ENCODE peak calls at places on chromosomes 4 and X, in seven cellular contexts. F, L, V, Q, N, K and H are unnamed samples. For H3K4me1, the result is how much of the 10 kb centered on the place peaks cover.

GRCh38 chrX:76454456-76454927 is 27.0 kb downstream of the MAGEE1 start:
- DNase-seq in F (no peak), L (no peak), V (no peak), Q (peak), N (peak), K (no peak), H (no peak)

GRCh38 chr4:113697429-113697828 is 64.1 kb downstream of the CAMK2D start:
- DNase-seq in F (no peak), L (no peak), V (no peak), Q (no peak), N (no peak), K (no peak), H (no peak)

GRCh38 chrX:114127005-114127404 is 456.9 kb upstream of the HTR2C start:
- DNase-seq in F (no peak), L (no peak), V (no peak), Q (no peak), N (no peak), K (no peak), H (no peak)

GRCh38 chrX:84047339-84047738 is 140.7 kb downstream of the RPS6KA6 start:
- DNase-seq in F (no peak), L (no peak), V (no peak), Q (peak), N (no peak), K (no peak), H (no peak)

GRCh38 chr4:70559924-70560323 is 32.1 kb upstream of the AMBN start:
- DNase-seq in F (no peak), L (no peak), V (no peak), Q (no peak), N (no peak), K (no peak), H (no peak)

GRCh38 chrX:642436-643210 is 12.0 kb downstream of the SHOX start:
- DNase-seq in F (no peak), L (no peak), V (no peak), Q (no peak), N (no peak), K (no peak), H (no peak)

GRCh38 chrX:63281465-63281864 is 69.7 kb downstream of the SPIN4 start:
- DNase-seq in F (no peak), L (no peak), V (no peak), Q (no peak), N (no peak), K (no peak), H (no peak)

GRCh38 chr4:13483142-13484044 is 747 bp downstream of the RAB28 start:
- DNase-seq in F (peak), L (no peak), V (peak), Q (peak), N (peak), K (peak), H (no peak)

GRCh38 chr4:88659061-88659889 is 38.4 kb downstream of the NAP1L5 start:
- DNase-seq in F (peak), L (no peak), V (peak), Q (peak), N (peak), K (peak), H (no peak)

GRCh38 chr4:169399976-169400767 is 129.4 kb upstream of the SH3RF1 start:
- DNase-seq in F (no peak), L (no peak), V (no peak), Q (no peak), N (peak), K (no peak), H (no peak)

GRCh38 chr4:186900232-186900900 is 176.7 kb upstream of the FAT1 start:
- DNase-seq in F (no peak), L (no peak), V (no peak), Q (no peak), N (peak), K (no peak), H (no peak)

GRCh38 chr4:23135792-23136645 is 443.3 kb downstream of the GBA3 start:
- DNase-seq in F (no peak), L (no peak), V (no peak), Q (peak), N (peak), K (no peak), H (no peak)

GRCh38 chr4:114271031-114271430 is 291.6 kb upstream of the ARSJ start:
- DNase-seq in F (no peak), L (no peak), V (no peak), Q (no peak), N (no peak), K (no peak), H (no peak)

GRCh38 chrX:102155806-102156179 is at the start of gene BEX5:
- DNase-seq in F (peak), L (peak), V (peak), Q (peak), N (no peak), K (peak), H (peak)

GRCh38 chr4:110270492-110271197 is 72.2 kb upstream of the ELOVL6 start:
- DNase-seq in F (no peak), L (no peak), V (no peak), Q (peak), N (peak), K (no peak), H (no peak)

GRCh38 chr4:101791189-101791572 is 651 bp downstream of the BANK1 start:
- DNase-seq in F (no peak), L (no peak), V (no peak), Q (no peak), N (no peak), K (no peak), H (peak)

GRCh38 chrX:37509349-37509748 is 62.1 kb upstream of the LANCL3 start:
- DNase-seq in F (no peak), L (no peak), V (no peak), Q (peak), N (peak), K (no peak), H (no peak)

GRCh38 chrX:55312655-55313054 is 47.9 kb upstream of the PAGE3 start:
- DNase-seq in F (no peak), L (no peak), V (no peak), Q (no peak), N (peak), K (no peak), H (no peak)

GRCh38 chrX:20362268-20363002 is 95.7 kb upstream of the RPS6KA3 start:
- DNase-seq in F (no peak), L (no peak), V (no peak), Q (peak), N (no peak), K (peak), H (no peak)

GRCh38 chr4:55884093-55884850 is 30.8 kb downstream of the EXOC1 start:
- DNase-seq in F (no peak), L (no peak), V (no peak), Q (peak), N (no peak), K (no peak), H (no peak)

GRCh38 chr4:81260443-81261102 is 45.6 kb upstream of the PRKG2 start:
- DNase-seq in F (no peak), L (no peak), V (no peak), Q (peak), N (peak), K (no peak), H (no peak)

GRCh38 chrX:39869846-39870601 is 227.7 kb downstream of the BCOR start:
- DNase-seq in F (no peak), L (no peak), V (no peak), Q (no peak), N (peak), K (no peak), H (peak)

GRCh38 chr4:13294961-13295605 is 189.1 kb downstream of the RAB28 start:
- DNase-seq in F (no peak), L (no peak), V (no peak), Q (no peak), N (peak), K (no peak), H (no peak)

GRCh38 chr4:131441004-131441688 is 1707.9 kb upstream of the PCDH10 start:
- DNase-seq in F (no peak), L (no peak), V (no peak), Q (no peak), N (no peak), K (no peak), H (no peak)

GRCh38 chr4:3868841-3869572 is 102.8 kb downstream of the ADRA2C start:
- DNase-seq in F (no peak), L (peak), V (no peak), Q (no peak), N (no peak), K (no peak), H (no peak)

GRCh38 chr4:114151-114550 is 10.2 kb upstream of the ZNF718 start:
- DNase-seq in F (no peak), L (no peak), V (no peak), Q (no peak), N (peak), K (no peak), H (no peak)

GRCh38 chr4:185771696-185772390 is 40.2 kb downstream of the SORBS2 start:
- DNase-seq in F (no peak), L (no peak), V (no peak), Q (no peak), N (no peak), K (no peak), H (no peak)

GRCh38 chr4:139958738-139959096 is 195.3 kb downstream of the MAML3 start:
- DNase-seq in F (no peak), L (no peak), V (no peak), Q (no peak), N (no peak), K (no peak), H (no peak)

GRCh38 chr4:103754844-103755243 is 35.1 kb upstream of the TACR3 start:
- DNase-seq in F (no peak), L (no peak), V (no peak), Q (peak), N (peak), K (peak), H (no peak)

GRCh38 chr4:14837860-14838259 is 164.4 kb upstream of the CPEB2 start:
- DNase-seq in F (no peak), L (no peak), V (no peak), Q (peak), N (no peak), K (no peak), H (no peak)

GRCh38 chr4:87848622-87849351 is 16.0 kb downstream of the MEPE start:
- DNase-seq in F (peak), L (no peak), V (peak), Q (peak), N (peak), K (peak), H (no peak)

GRCh38 chrX:65575024-65575423 is 40.4 kb upstream of the LAS1L start:
- DNase-seq in F (no peak), L (no peak), V (no peak), Q (no peak), N (peak), K (no peak), H (no peak)

GRCh38 chr4:55132775-55133174 is 7.4 kb upstream of the KDR start:
- DNase-seq in F (no peak), L (no peak), V (no peak), Q (peak), N (no peak), K (no peak), H (no peak)

GRCh38 chr4:76153356-76153755 is 5.2 kb upstream of the NUP54 start:
- DNase-seq in F (no peak), L (no peak), V (no peak), Q (no peak), N (no peak), K (no peak), H (no peak)

GRCh38 chr4:5211274-5211852 is 160.1 kb downstream of the STK32B start:
- DNase-seq in F (no peak), L (no peak), V (no peak), Q (no peak), N (no peak), K (no peak), H (no peak)

DNA sequence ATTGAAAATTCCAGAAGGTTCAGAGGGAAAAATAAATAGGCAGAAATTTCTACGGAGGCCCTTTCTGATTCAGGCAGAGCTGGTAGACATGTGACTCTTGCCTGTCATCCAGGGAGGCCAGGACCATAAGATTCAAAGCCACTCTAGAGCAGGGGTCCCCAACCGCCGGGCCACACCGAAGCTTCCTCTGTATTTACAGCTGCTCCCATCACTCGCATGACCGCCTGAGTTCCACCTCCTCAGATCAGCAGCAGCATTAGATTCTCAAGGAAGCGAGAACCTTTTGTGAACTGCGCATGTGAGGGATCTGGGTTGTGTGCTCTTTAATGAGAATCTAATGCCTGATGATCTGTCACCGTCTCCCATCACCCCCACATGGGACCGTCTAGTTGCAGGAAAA is 72.2 kb downstream of the RWDD4 start:
- DNase-seq in F (no peak), L (no peak), V (no peak), Q (no peak), N (no peak), K (no peak), H (no peak)
- H3K4me1 ChIP-seq in F (under half), L (under half), V (under half), Q (under half), N (under half), K (under half), H (under half)

GRCh38 chr4:16116493-16116990 is 32.7 kb upstream of the PROM1 start:
- DNase-seq in F (no peak), L (no peak), V (no peak), Q (no peak), N (no peak), K (no peak), H (no peak)
- H3K4me1 ChIP-seq in F (under half), L (under half), V (under half), Q (under half), N (under half), K (under half), H (under half)

DNA sequence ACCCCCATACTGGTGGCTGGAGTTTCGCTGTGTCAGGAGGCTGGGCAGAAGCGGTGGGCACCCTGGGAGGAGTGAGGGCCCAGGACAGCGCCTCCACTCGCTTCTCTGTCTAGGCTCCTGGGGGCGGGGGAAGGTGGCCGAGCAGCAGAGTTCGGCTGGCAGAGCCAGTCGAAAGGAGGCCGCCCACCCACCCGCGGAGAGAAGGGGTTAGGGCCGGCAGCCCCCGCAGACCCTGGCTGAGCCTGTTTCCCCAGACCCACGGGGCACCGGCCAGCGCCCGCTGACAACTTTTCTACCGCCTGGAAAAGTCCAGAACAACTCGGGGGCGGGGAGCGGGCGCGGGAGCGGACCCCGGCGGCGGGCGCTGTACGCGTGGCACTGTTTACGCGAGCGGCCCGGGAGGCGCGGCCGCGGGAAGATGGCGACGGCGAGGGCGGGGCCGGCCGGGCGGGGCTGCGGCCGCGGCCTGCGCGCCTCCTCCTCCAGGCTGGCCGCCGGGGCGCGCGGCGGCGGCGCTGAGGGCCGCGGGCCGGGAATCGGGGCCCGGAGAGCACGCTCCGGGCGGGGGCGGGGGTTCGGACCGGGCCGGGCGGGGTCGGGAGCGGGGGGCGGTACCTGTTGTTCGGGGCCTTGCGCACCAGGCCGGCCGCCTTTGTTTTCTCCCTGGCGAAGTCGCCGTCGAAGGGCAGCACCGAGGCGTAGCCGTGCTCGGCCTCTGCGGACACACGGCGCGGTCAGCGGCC is 628 bp downstream of the MXD4 start:
- DNase-seq in F (peak), L (peak), V (peak), Q (peak), N (peak), K (peak), H (peak)
- H3K4me1 ChIP-seq in F (under half), L (half or more), V (half or more), Q (under half), N (under half), K (under half), H (half or more)

GRCh38 chr4:57078685-57079521 is 31.3 kb downstream of the IGFBP7 start:
- DNase-seq in F (no peak), L (no peak), V (no peak), Q (peak), N (peak), K (peak), H (no peak)
- H3K4me1 ChIP-seq in F (under half), L (under half), V (half or more), Q (under half), N (half or more), K (under half), H (under half)

DNA sequence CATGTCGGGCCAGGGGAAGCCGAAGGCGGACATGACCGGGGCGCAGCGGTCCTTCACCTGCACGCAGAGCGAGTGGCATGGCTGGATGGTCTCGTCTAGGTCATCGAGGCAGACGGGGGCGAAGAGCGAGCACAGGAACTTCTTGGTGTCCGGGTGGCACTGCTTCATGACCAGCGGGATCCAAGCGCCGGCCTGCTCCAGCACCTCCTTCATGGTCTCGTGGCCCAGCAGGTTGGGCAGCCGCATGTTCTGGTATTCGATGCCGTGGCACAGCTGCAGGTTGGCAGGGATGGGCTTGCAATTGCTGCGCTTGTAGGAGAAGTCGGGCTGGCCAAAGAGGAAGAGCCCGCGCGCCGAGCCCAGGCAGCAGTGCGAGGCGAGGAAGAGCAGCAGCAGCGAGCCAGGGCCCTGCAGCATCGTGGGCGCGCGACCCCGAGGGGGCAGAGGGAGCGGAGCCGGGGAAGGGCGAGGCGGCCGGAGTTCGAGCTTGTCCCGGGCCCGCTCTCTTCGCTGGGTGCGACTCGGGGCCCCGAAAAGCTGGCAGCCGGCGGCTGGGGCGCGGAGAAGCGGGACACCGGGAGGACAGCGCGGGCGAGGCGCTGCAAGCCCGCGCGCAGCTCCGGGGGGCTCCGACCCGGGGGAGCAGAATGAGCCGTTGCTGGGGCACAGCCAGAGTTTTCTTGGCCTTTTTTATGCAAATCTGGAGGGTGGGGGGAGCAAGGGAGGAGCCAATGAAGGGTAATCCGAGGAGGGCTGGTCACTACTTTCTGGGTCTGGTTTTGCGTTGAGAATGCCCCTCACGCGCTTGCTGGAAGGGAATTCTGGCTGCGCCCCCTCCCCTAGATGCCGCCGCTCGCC is at the start of gene SFRP2:
- DNase-seq in F (no peak), L (peak), V (no peak), Q (peak), N (no peak), K (no peak), H (peak)
- H3K4me1 ChIP-seq in F (under half), L (under half), V (under half), Q (under half), N (under half), K (under half), H (under half)

GRCh38 chrX:46203115-46203514 is 342.1 kb downstream of the ZNF674 start:
- DNase-seq in F (no peak), L (no peak), V (no peak), Q (no peak), N (no peak), K (no peak), H (no peak)

GRCh38 chrX:46208225-46208854 is 336.9 kb downstream of the ZNF674 start:
- DNase-seq in F (no peak), L (no peak), V (no peak), Q (no peak), N (peak), K (no peak), H (no peak)

GRCh38 chrX:46209037-46209436 is 336.2 kb downstream of the ZNF674 start:
- DNase-seq in F (no peak), L (no peak), V (no peak), Q (no peak), N (no peak), K (no peak), H (no peak)

GRCh38 chrX:46200423-46200822 is 344.8 kb downstream of the ZNF674 start:
- DNase-seq in F (no peak), L (no peak), V (no peak), Q (no peak), N (no peak), K (no peak), H (no peak)

DNA sequence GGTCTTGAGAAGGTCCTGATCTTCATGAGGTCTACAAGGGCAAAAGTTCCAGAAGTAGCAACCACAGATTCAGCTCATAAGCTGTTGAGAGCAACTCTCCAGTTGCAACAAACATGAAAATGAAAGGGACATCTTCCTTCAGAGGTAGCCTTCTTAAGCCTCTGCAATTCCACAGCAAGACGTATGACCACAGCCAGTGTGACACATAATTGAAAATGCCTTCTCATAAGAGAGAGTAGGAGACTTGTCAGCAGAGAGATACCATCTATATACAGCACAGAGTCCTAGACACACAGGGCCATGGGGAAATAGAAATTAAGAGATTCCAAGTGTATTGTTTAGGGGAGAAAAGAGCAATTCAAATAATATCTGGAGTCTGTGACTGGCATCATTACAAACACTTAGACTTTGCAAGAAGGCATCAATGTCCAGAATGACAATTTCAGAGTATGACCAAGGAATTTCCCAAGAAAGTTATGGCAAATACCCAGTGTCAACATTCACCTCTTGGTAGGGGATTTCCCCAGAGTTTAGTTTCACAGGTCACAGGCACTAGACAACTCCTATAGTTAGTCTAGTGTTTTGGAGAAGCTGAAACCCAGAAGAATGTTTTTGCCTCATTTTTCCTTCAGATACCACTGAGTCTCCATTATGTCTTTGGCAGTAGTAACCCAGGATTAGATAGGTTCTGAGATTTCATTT is 340.3 kb downstream of the ZNF674 start:
- DNase-seq in F (no peak), L (no peak), V (no peak), Q (no peak), N (peak), K (no peak), H (no peak)
- H3K4me1 ChIP-seq in F (under half), L (under half), V (under half), Q (under half), N (under half), K (under half), H (under half)

GRCh38 chr4:7887415-7887814 is 52.2 kb downstream of the AFAP1 start:
- DNase-seq in F (no peak), L (no peak), V (no peak), Q (no peak), N (no peak), K (no peak), H (no peak)
- H3K4me1 ChIP-seq in F (under half), L (under half), V (under half), Q (under half), N (under half), K (under half), H (under half)